ENCODE peak calls at places on chromosome 6, in four cellular contexts. One of them, this sample, is unnamed.

GRCh38 chr6:82205793-82206425 is 41.6 kb downstream of the IBTK start:
- DNase-seq in cardiac fibroblast: peak
- DNase-seq in CD4-positive, alpha-beta T cell: no peak
- DNase-seq in heart right ventricle: peak
- DNase-seq in this sample: no peak

GRCh38 chr6:106546322-106547052 is 82.8 kb downstream of the RTN4IP1 start:
- DNase-seq in heart right ventricle: no peak
- DNase-seq in CD4-positive, alpha-beta T cell: no peak
- DNase-seq in cardiac fibroblast: peak
- DNase-seq in this sample: no peak

GRCh38 chr6:124961784-124962611 is at the start of gene RNF217:
- DNase-seq in heart right ventricle: peak
- DNase-seq in CD4-positive, alpha-beta T cell: no peak
- DNase-seq in cardiac fibroblast: peak
- DNase-seq in this sample: peak

GRCh38 chr6:10510592-10511367 is 10.4 kb upstream of the GCNT2 start:
- DNase-seq in heart right ventricle: peak
- DNase-seq in CD4-positive, alpha-beta T cell: peak
- DNase-seq in cardiac fibroblast: peak
- DNase-seq in this sample: peak

GRCh38 chr6:23591761-23592160 is 534.3 kb upstream of the NRSN1 start:
- DNase-seq in heart right ventricle: no peak
- DNase-seq in cardiac fibroblast: no peak
- DNase-seq in CD4-positive, alpha-beta T cell: no peak
- DNase-seq in this sample: no peak

GRCh38 chr6:1596088-1596852 is 13.4 kb upstream of the FOXC1 start:
- DNase-seq in CD4-positive, alpha-beta T cell: peak
- DNase-seq in heart right ventricle: peak
- DNase-seq in cardiac fibroblast: peak
- DNase-seq in this sample: peak

GRCh38 chr6:723540-723939 is 30.6 kb upstream of the EXOC2 start:
- DNase-seq in CD4-positive, alpha-beta T cell: no peak
- DNase-seq in cardiac fibroblast: no peak
- DNase-seq in heart right ventricle: no peak
- DNase-seq in this sample: no peak

GRCh38 chr6:11329841-11330765 is 97.6 kb upstream of the NEDD9 start:
- DNase-seq in cardiac fibroblast: no peak
- DNase-seq in CD4-positive, alpha-beta T cell: no peak
- DNase-seq in heart right ventricle: no peak
- DNase-seq in this sample: no peak

GRCh38 chr6:25122622-25123237 is 156.4 kb upstream of the CARMIL1 start:
- DNase-seq in cardiac fibroblast: no peak
- DNase-seq in heart right ventricle: no peak
- DNase-seq in CD4-positive, alpha-beta T cell: no peak
- DNase-seq in this sample: no peak

GRCh38 chr6:117079946-117080345 is 185.4 kb upstream of the VGLL2 start:
- DNase-seq in CD4-positive, alpha-beta T cell: no peak
- DNase-seq in cardiac fibroblast: no peak
- DNase-seq in heart right ventricle: no peak
- DNase-seq in this sample: no peak

GRCh38 chr6:52815167-52816092 is 11.8 kb upstream of the GSTA1 start:
- DNase-seq in cardiac fibroblast: peak
- DNase-seq in CD4-positive, alpha-beta T cell: peak
- DNase-seq in heart right ventricle: peak
- DNase-seq in this sample: peak

GRCh38 chr6:26240981-26241770 is 123.8 kb upstream of the BTN3A2 start:
- DNase-seq in cardiac fibroblast: peak
- DNase-seq in CD4-positive, alpha-beta T cell: peak
- DNase-seq in heart right ventricle: peak
- DNase-seq in this sample: no peak

GRCh38 chr6:128271011-128271410 is 249.4 kb downstream of the PTPRK start:
- DNase-seq in cardiac fibroblast: no peak
- DNase-seq in heart right ventricle: no peak
- DNase-seq in CD4-positive, alpha-beta T cell: no peak
- DNase-seq in this sample: no peak

GRCh38 chr6:150930816-150931215 is 65.3 kb downstream of the MTHFD1L start:
- DNase-seq in heart right ventricle: no peak
- DNase-seq in cardiac fibroblast: peak
- DNase-seq in CD4-positive, alpha-beta T cell: no peak
- DNase-seq in this sample: no peak

GRCh38 chr6:154197176-154197850 is 158.3 kb downstream of the OPRM1 start:
- DNase-seq in CD4-positive, alpha-beta T cell: no peak
- DNase-seq in heart right ventricle: no peak
- DNase-seq in cardiac fibroblast: peak
- DNase-seq in this sample: no peak

GRCh38 chr6:135686784-135687301 is 164.7 kb upstream of the PDE7B start:
- DNase-seq in CD4-positive, alpha-beta T cell: no peak
- DNase-seq in heart right ventricle: no peak
- DNase-seq in cardiac fibroblast: peak
- DNase-seq in this sample: no peak

GRCh38 chr6:108838101-108838717 is 10.0 kb upstream of the ARMC2 start:
- DNase-seq in CD4-positive, alpha-beta T cell: no peak
- DNase-seq in cardiac fibroblast: peak
- DNase-seq in heart right ventricle: no peak
- DNase-seq in this sample: no peak

GRCh38 chr6:6730831-6731230 is 142.3 kb downstream of the LY86 start:
- DNase-seq in cardiac fibroblast: peak
- DNase-seq in heart right ventricle: peak
- DNase-seq in CD4-positive, alpha-beta T cell: no peak
- DNase-seq in this sample: no peak

GRCh38 chr6:53530346-53530745 is 14.6 kb downstream of the GCLC start:
- DNase-seq in heart right ventricle: peak
- DNase-seq in CD4-positive, alpha-beta T cell: no peak
- DNase-seq in cardiac fibroblast: peak
- DNase-seq in this sample: no peak

GRCh38 chr6:98839788-98840361 is 5.5 kb downstream of the POU3F2 start:
- DNase-seq in CD4-positive, alpha-beta T cell: no peak
- DNase-seq in cardiac fibroblast: peak
- DNase-seq in heart right ventricle: no peak
- DNase-seq in this sample: no peak

GRCh38 chr6:26224940-26225847 is 138.0 kb downstream of the HFE start:
- DNase-seq in CD4-positive, alpha-beta T cell: no peak
- DNase-seq in heart right ventricle: no peak
- DNase-seq in cardiac fibroblast: peak
- DNase-seq in this sample: peak

GRCh38 chr6:10146723-10147451 is 268.0 kb downstream of the TFAP2A start:
- DNase-seq in heart right ventricle: peak
- DNase-seq in cardiac fibroblast: peak
- DNase-seq in CD4-positive, alpha-beta T cell: no peak
- DNase-seq in this sample: no peak

GRCh38 chr6:39870950-39871349 is 63.3 kb downstream of the MOCS1 start:
- DNase-seq in CD4-positive, alpha-beta T cell: no peak
- DNase-seq in cardiac fibroblast: no peak
- DNase-seq in heart right ventricle: no peak
- DNase-seq in this sample: no peak

GRCh38 chr6:49001856-49002255 is 461.2 kb downstream of the MMUT start:
- DNase-seq in cardiac fibroblast: peak
- DNase-seq in heart right ventricle: no peak
- DNase-seq in CD4-positive, alpha-beta T cell: no peak
- DNase-seq in this sample: no peak

GRCh38 chr6:118665011-118665410 is 13.6 kb upstream of the CEP85L start:
- DNase-seq in CD4-positive, alpha-beta T cell: peak
- DNase-seq in cardiac fibroblast: no peak
- DNase-seq in heart right ventricle: no peak
- DNase-seq in this sample: no peak

GRCh38 chr6:1170793-1171192 is 141.1 kb upstream of the FOXQ1 start:
- DNase-seq in cardiac fibroblast: peak
- DNase-seq in heart right ventricle: no peak
- DNase-seq in CD4-positive, alpha-beta T cell: no peak
- DNase-seq in this sample: no peak

GRCh38 chr6:160102956-160103824 is 18.4 kb upstream of the SLC22A1 start:
- DNase-seq in cardiac fibroblast: peak
- DNase-seq in CD4-positive, alpha-beta T cell: no peak
- DNase-seq in heart right ventricle: no peak
- DNase-seq in this sample: peak

GRCh38 chr6:126919947-126920346 is 198.5 kb upstream of the RSPO3 start:
- DNase-seq in heart right ventricle: no peak
- DNase-seq in CD4-positive, alpha-beta T cell: no peak
- DNase-seq in cardiac fibroblast: peak
- DNase-seq in this sample: no peak

GRCh38 chr6:33926451-33926850 is 122.6 kb upstream of the MLN start:
- DNase-seq in cardiac fibroblast: no peak
- DNase-seq in CD4-positive, alpha-beta T cell: no peak
- DNase-seq in heart right ventricle: no peak
- DNase-seq in this sample: no peak

GRCh38 chr6:7919871-7920270 is 9.3 kb upstream of the TXNDC5 start:
- DNase-seq in cardiac fibroblast: peak
- DNase-seq in CD4-positive, alpha-beta T cell: no peak
- DNase-seq in heart right ventricle: no peak
- DNase-seq in this sample: no peak

GRCh38 chr6:94362061-94362864 is 942.9 kb upstream of the EPHA7 start:
- DNase-seq in CD4-positive, alpha-beta T cell: no peak
- DNase-seq in cardiac fibroblast: no peak
- DNase-seq in heart right ventricle: no peak
- DNase-seq in this sample: no peak

GRCh38 chr6:158165919-158166416 is 2.1 kb downstream of the SERAC1 start:
- DNase-seq in cardiac fibroblast: no peak
- DNase-seq in heart right ventricle: no peak
- DNase-seq in CD4-positive, alpha-beta T cell: no peak
- DNase-seq in this sample: no peak

DNA sequence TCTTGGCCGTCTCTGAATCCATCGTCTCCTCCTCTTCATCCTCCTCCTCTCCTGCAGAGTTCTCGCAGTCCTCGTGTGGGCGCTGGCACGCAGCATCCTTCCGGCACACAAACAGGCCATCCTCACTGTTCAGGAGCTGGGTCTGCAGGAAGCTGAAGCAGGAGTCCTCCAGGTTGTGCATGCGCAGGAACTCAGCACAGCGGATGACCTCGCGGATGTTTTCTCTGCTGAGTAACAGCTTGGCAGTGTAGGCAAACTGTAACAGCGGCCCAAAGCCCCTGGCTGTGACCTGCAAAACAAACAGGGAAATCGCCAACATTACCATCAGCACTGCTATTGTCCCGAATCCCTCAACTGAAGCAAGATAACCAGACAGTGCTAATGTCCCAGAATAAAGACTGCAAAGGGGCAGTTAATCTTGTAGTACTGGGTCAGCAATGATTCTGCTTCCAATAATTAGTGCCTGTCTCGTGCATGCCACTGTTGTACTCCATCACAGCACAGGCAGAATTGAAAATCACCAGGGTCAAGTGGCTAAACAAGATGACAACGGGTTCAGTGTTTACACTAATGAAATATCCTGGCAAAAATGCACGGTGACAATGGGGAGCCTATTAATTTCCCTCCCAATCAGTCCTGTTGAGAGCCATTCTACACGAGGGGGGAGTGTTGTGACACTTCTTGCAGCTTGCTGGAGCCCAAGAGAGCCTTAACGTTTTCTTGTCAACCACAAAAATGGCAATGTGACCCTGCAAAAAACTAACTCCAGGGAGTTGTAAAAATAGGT is 57.5 kb downstream of the GJA10 start:
- DNase-seq in CD4-positive, alpha-beta T cell: no peak
- DNase-seq in heart right ventricle: no peak
- DNase-seq in cardiac fibroblast: peak
- DNase-seq in this sample: no peak
- TF ChIP-seq CTCF in CD4-positive, alpha-beta T cell: no peak
- TF ChIP-seq CTCF in heart right ventricle: no peak
- TF ChIP-seq CTCF in cardiac fibroblast: no peak
- TF ChIP-seq CTCF in this sample: peak

GRCh38 chr6:107690864-107691661 is 133.1 kb downstream of the SCML4 start:
- DNase-seq in cardiac fibroblast: peak
- DNase-seq in CD4-positive, alpha-beta T cell: no peak
- DNase-seq in heart right ventricle: peak
- DNase-seq in this sample: no peak

GRCh38 chr6:107689881-107690545 is 134.1 kb downstream of the SCML4 start:
- DNase-seq in heart right ventricle: no peak
- DNase-seq in cardiac fibroblast: peak
- DNase-seq in CD4-positive, alpha-beta T cell: no peak
- DNase-seq in this sample: no peak

GRCh38 chr6:107695061-107695715 is 128.9 kb downstream of the SCML4 start:
- DNase-seq in CD4-positive, alpha-beta T cell: no peak
- DNase-seq in cardiac fibroblast: no peak
- DNase-seq in heart right ventricle: no peak
- DNase-seq in this sample: no peak

GRCh38 chr6:107690546-107690863 is 133.6 kb downstream of the SCML4 start:
- DNase-seq in heart right ventricle: no peak
- DNase-seq in CD4-positive, alpha-beta T cell: no peak
- DNase-seq in cardiac fibroblast: no peak
- DNase-seq in this sample: no peak

GRCh38 chr6:107692351-107692750 is 131.8 kb downstream of the SCML4 start:
- DNase-seq in CD4-positive, alpha-beta T cell: no peak
- DNase-seq in cardiac fibroblast: peak
- DNase-seq in heart right ventricle: no peak
- DNase-seq in this sample: no peak
- TF ChIP-seq CTCF in CD4-positive, alpha-beta T cell: no peak
- TF ChIP-seq CTCF in cardiac fibroblast: no peak
- TF ChIP-seq CTCF in heart right ventricle: no peak
- TF ChIP-seq CTCF in this sample: no peak

GRCh38 chr6:5206920-5207561 is 53.7 kb downstream of the LYRM4 start:
- DNase-seq in CD4-positive, alpha-beta T cell: no peak
- DNase-seq in heart right ventricle: no peak
- DNase-seq in cardiac fibroblast: no peak
- DNase-seq in this sample: no peak
- TF ChIP-seq CTCF in CD4-positive, alpha-beta T cell: no peak
- TF ChIP-seq CTCF in heart right ventricle: no peak
- TF ChIP-seq CTCF in cardiac fibroblast: no peak
- TF ChIP-seq CTCF in this sample: no peak

GRCh38 chr6:19492631-19493030 is 344.5 kb upstream of the ID4 start:
- DNase-seq in cardiac fibroblast: no peak
- DNase-seq in heart right ventricle: no peak
- DNase-seq in CD4-positive, alpha-beta T cell: no peak
- DNase-seq in this sample: no peak
- TF ChIP-seq CTCF in cardiac fibroblast: no peak
- TF ChIP-seq CTCF in heart right ventricle: no peak
- TF ChIP-seq CTCF in CD4-positive, alpha-beta T cell: no peak
- TF ChIP-seq CTCF in this sample: no peak

DNA sequence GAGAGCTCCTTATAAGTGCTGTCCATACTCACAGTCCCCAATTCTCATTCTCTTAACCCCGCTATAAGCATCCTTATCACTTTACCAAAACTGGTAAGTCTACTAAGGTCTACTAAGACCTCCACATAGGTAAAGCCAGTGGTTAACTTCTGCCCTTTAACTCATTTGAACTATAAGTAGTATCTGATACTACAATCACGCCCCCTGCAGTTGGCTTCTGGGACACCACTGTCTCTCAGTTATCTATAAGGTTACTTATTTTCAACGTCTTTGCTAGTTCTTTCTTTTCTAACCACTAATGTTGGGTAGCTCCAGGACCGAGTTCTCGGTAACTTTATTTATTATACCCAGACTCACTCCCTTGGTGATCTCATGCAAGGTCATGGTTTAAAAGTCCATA is 142.6 kb downstream of the ARHGAP18 start:
- DNase-seq in CD4-positive, alpha-beta T cell: no peak
- DNase-seq in heart right ventricle: no peak
- DNase-seq in cardiac fibroblast: peak
- DNase-seq in this sample: no peak
- TF ChIP-seq CTCF in CD4-positive, alpha-beta T cell: no peak
- TF ChIP-seq CTCF in heart right ventricle: peak
- TF ChIP-seq CTCF in cardiac fibroblast: peak
- TF ChIP-seq CTCF in this sample: peak